ENCODE peak calls at places on chromosomes 11 and 22, in six cellular contexts. U, C, Z, T, L and Y are unnamed samples.

GRCh38 chr11:44036811-44037657 is 10.7 kb upstream of the ACCSL start:
- DNase-seq in T (peak), U (peak), L (peak), Z (peak), C (peak), Y (peak)

GRCh38 chr11:77284476-77285468 is 16.7 kb downstream of the GDPD4 start:
- DNase-seq in U (no peak), Z (no peak), T (no peak), L (no peak), C (no peak), Y (no peak)

GRCh38 chr11:12053606-12054361 is 45.4 kb upstream of the DKK3 start:
- DNase-seq in L (no peak), U (no peak), Z (no peak), T (no peak), C (no peak), Y (no peak)

GRCh38 chr11:17351510-17352176 is at the start of gene NCR3LG1:
- DNase-seq in C (peak), L (peak), U (no peak), Z (peak), T (no peak), Y (peak)

GRCh38 chr11:4921796-4922195 is 2.3 kb downstream of the OR51G1 start:
- DNase-seq in C (no peak), L (peak), T (no peak), U (no peak), Z (no peak), Y (no peak)

GRCh38 chr11:42524534-42525227 is 787.1 kb upstream of the API5 start:
- DNase-seq in C (peak), U (peak), Z (peak), T (peak), L (peak), Y (peak)

GRCh38 chr11:43988040-43988793 is 45.8 kb downstream of the C11orf96 start:
- DNase-seq in C (no peak), T (no peak), U (no peak), L (no peak), Z (no peak), Y (no peak)

GRCh38 chr11:1839924-1840779 is 1.4 kb downstream of the TNNI2 start:
- DNase-seq in L (no peak), T (no peak), C (peak), U (no peak), Z (no peak), Y (no peak)

GRCh38 chr22:40857309-40857851 is 432 bp downstream of the XPNPEP3 start:
- DNase-seq in T (no peak), Z (no peak), L (no peak), C (no peak), U (no peak), Y (no peak)

GRCh38 chr11:35237860-35238715 is 99.1 kb downstream of the CD44 start:
- DNase-seq in T (no peak), C (peak), Z (no peak), U (peak), L (peak), Y (peak)

GRCh38 chr11:119864836-119865235 is 135.8 kb upstream of the NECTIN1 start:
- DNase-seq in T (no peak), C (no peak), L (no peak), U (no peak), Z (no peak), Y (no peak)

GRCh38 chr11:129785383-129786111 is 30.1 kb upstream of the TMEM45B start:
- DNase-seq in T (no peak), C (no peak), U (no peak), Z (no peak), L (peak), Y (no peak)

GRCh38 chr11:3995307-3995706 is 99.3 kb upstream of the RRM1 start:
- DNase-seq in L (no peak), T (no peak), U (no peak), Z (no peak), C (no peak), Y (no peak)

GRCh38 chr11:121038642-121039409 is 14.9 kb downstream of the TBCEL start:
- DNase-seq in T (no peak), Z (no peak), L (no peak), C (no peak), U (no peak), Y (no peak)

GRCh38 chr11:12269446-12270214 is 107.7 kb upstream of the PARVA start:
- DNase-seq in C (no peak), L (no peak), U (no peak), Z (no peak), T (no peak), Y (no peak)

GRCh38 chr22:36141481-36141880 is 19.1 kb downstream of the APOL3 start:
- DNase-seq in Z (no peak), T (no peak), C (no peak), U (no peak), L (no peak), Y (no peak)

GRCh38 chr22:17712441-17712840 is 61.8 kb downstream of the BID start:
- DNase-seq in Z (no peak), U (no peak), T (no peak), C (no peak), L (no peak), Y (no peak)

GRCh38 chr11:29184939-29185890 is 831.6 kb downstream of the KCNA4 start:
- DNase-seq in C (no peak), L (no peak), T (no peak), U (no peak), Z (no peak), Y (no peak)

GRCh38 chr11:11520231-11521015 is 101.4 kb downstream of the GALNT18 start:
- DNase-seq in T (no peak), Z (no peak), C (no peak), U (no peak), L (no peak), Y (peak)

GRCh38 chr11:134939905-134940304 is 527.9 kb upstream of the B3GAT1 start:
- DNase-seq in T (no peak), U (peak), Z (no peak), L (no peak), C (peak), Y (no peak)

GRCh38 chr11:19594326-19594725 is 118.3 kb upstream of the NAV2 start:
- DNase-seq in L (no peak), U (no peak), C (no peak), T (no peak), Z (no peak), Y (no peak)

GRCh38 chr11:606245-606644 is 9.5 kb downstream of the IRF7 start:
- DNase-seq in L (no peak), U (no peak), Z (peak), C (peak), T (no peak), Y (no peak)